ENCODE peak calls at places on chromosomes 3 and 15, in ten cellular contexts. One of them, this sample, is unnamed.

GRCh38 chr3:50390523-50391177 is 31.3 kb upstream of the TMEM115 start:
- DNase-seq in tibial artery: peak
- DNase-seq in fibroblast of the aortic adventitia: no peak
- DNase-seq in ovary: no peak
- DNase-seq in neural crest cell: no peak
- DNase-seq in pancreas: peak
- DNase-seq in bronchial epithelial cell: peak
- DNase-seq in AG09319: no peak
- DNase-seq in thoracic aorta: no peak
- DNase-seq in fibroblast of villous mesenchyme: no peak
- DNase-seq in this sample: no peak

GRCh38 chr3:153215497-153215896 is 53.5 kb downstream of the RAP2B start:
- DNase-seq in neural crest cell: no peak
- DNase-seq in thoracic aorta: no peak
- DNase-seq in fibroblast of villous mesenchyme: no peak
- DNase-seq in bronchial epithelial cell: no peak
- DNase-seq in tibial artery: no peak
- DNase-seq in ovary: no peak
- DNase-seq in pancreas: no peak
- DNase-seq in fibroblast of the aortic adventitia: no peak
- DNase-seq in AG09319: no peak
- DNase-seq in this sample: no peak

GRCh38 chr3:63450634-63451363 is 172.7 kb downstream of the SYNPR start:
- DNase-seq in ovary: no peak
- DNase-seq in pancreas: no peak
- DNase-seq in AG09319: no peak
- DNase-seq in fibroblast of the aortic adventitia: peak
- DNase-seq in neural crest cell: no peak
- DNase-seq in tibial artery: no peak
- DNase-seq in fibroblast of villous mesenchyme: no peak
- DNase-seq in bronchial epithelial cell: peak
- DNase-seq in thoracic aorta: no peak
- DNase-seq in this sample: no peak

GRCh38 chr3:114706591-114707224 is 412.9 kb downstream of the TIGIT start:
- DNase-seq in fibroblast of villous mesenchyme: peak
- DNase-seq in thoracic aorta: no peak
- DNase-seq in pancreas: peak
- DNase-seq in neural crest cell: no peak
- DNase-seq in tibial artery: no peak
- DNase-seq in AG09319: peak
- DNase-seq in bronchial epithelial cell: peak
- DNase-seq in ovary: no peak
- DNase-seq in fibroblast of the aortic adventitia: peak
- DNase-seq in this sample: no peak

GRCh38 chr3:55951371-55951770 is 464.3 kb upstream of the WNT5A start:
- DNase-seq in fibroblast of villous mesenchyme: peak
- DNase-seq in pancreas: no peak
- DNase-seq in thoracic aorta: no peak
- DNase-seq in AG09319: no peak
- DNase-seq in fibroblast of the aortic adventitia: no peak
- DNase-seq in neural crest cell: no peak
- DNase-seq in ovary: no peak
- DNase-seq in tibial artery: no peak
- DNase-seq in bronchial epithelial cell: no peak
- DNase-seq in this sample: peak

GRCh38 chr15:63971427-63971805 is 74.9 kb downstream of the DAPK2 start:
- DNase-seq in pancreas: no peak
- DNase-seq in fibroblast of the aortic adventitia: no peak
- DNase-seq in AG09319: no peak
- DNase-seq in thoracic aorta: no peak
- DNase-seq in bronchial epithelial cell: no peak
- DNase-seq in ovary: no peak
- DNase-seq in tibial artery: no peak
- DNase-seq in neural crest cell: no peak
- DNase-seq in fibroblast of villous mesenchyme: no peak
- DNase-seq in this sample: no peak

GRCh38 chr3:65539620-65540019 is 499.1 kb downstream of the MAGI1 start:
- DNase-seq in neural crest cell: no peak
- DNase-seq in fibroblast of the aortic adventitia: no peak
- DNase-seq in ovary: no peak
- DNase-seq in thoracic aorta: no peak
- DNase-seq in tibial artery: no peak
- DNase-seq in pancreas: no peak
- DNase-seq in fibroblast of villous mesenchyme: no peak
- DNase-seq in bronchial epithelial cell: no peak
- DNase-seq in AG09319: no peak
- DNase-seq in this sample: no peak

GRCh38 chr3:7381741-7382140 is 520.8 kb downstream of the GRM7 start:
- DNase-seq in AG09319: no peak
- DNase-seq in pancreas: no peak
- DNase-seq in bronchial epithelial cell: no peak
- DNase-seq in tibial artery: no peak
- DNase-seq in neural crest cell: no peak
- DNase-seq in fibroblast of the aortic adventitia: no peak
- DNase-seq in ovary: no peak
- DNase-seq in fibroblast of villous mesenchyme: no peak
- DNase-seq in thoracic aorta: no peak
- DNase-seq in this sample: no peak

GRCh38 chr3:65335587-65335986 is 647.8 kb upstream of the ADAMTS9 start:
- DNase-seq in fibroblast of villous mesenchyme: no peak
- DNase-seq in AG09319: no peak
- DNase-seq in pancreas: no peak
- DNase-seq in ovary: no peak
- DNase-seq in fibroblast of the aortic adventitia: no peak
- DNase-seq in thoracic aorta: no peak
- DNase-seq in bronchial epithelial cell: no peak
- DNase-seq in neural crest cell: no peak
- DNase-seq in tibial artery: no peak
- DNase-seq in this sample: no peak

GRCh38 chr3:39271363-39271762 is 8.5 kb downstream of the CX3CR1 start:
- DNase-seq in AG09319: no peak
- DNase-seq in fibroblast of villous mesenchyme: no peak
- DNase-seq in neural crest cell: no peak
- DNase-seq in pancreas: no peak
- DNase-seq in ovary: no peak
- DNase-seq in bronchial epithelial cell: no peak
- DNase-seq in fibroblast of the aortic adventitia: no peak
- DNase-seq in tibial artery: no peak
- DNase-seq in thoracic aorta: no peak
- DNase-seq in this sample: no peak

GRCh38 chr3:140203510-140203909 is 268.5 kb downstream of the CLSTN2 start:
- DNase-seq in AG09319: no peak
- DNase-seq in fibroblast of the aortic adventitia: no peak
- DNase-seq in neural crest cell: no peak
- DNase-seq in thoracic aorta: no peak
- DNase-seq in tibial artery: no peak
- DNase-seq in bronchial epithelial cell: no peak
- DNase-seq in pancreas: no peak
- DNase-seq in fibroblast of villous mesenchyme: no peak
- DNase-seq in ovary: no peak
- DNase-seq in this sample: no peak

GRCh38 chr3:179613807-179614206 is 9.2 kb downstream of the NDUFB5 start:
- DNase-seq in AG09319: no peak
- DNase-seq in fibroblast of the aortic adventitia: peak
- DNase-seq in thoracic aorta: no peak
- DNase-seq in ovary: no peak
- DNase-seq in neural crest cell: no peak
- DNase-seq in tibial artery: no peak
- DNase-seq in fibroblast of villous mesenchyme: peak
- DNase-seq in pancreas: no peak
- DNase-seq in bronchial epithelial cell: no peak
- DNase-seq in this sample: no peak

GRCh38 chr15:87269566-87269965 is 987.0 kb downstream of the NTRK3 start:
- DNase-seq in tibial artery: no peak
- DNase-seq in thoracic aorta: no peak
- DNase-seq in fibroblast of villous mesenchyme: no peak
- DNase-seq in fibroblast of the aortic adventitia: no peak
- DNase-seq in AG09319: no peak
- DNase-seq in pancreas: no peak
- DNase-seq in ovary: no peak
- DNase-seq in bronchial epithelial cell: peak
- DNase-seq in neural crest cell: no peak
- DNase-seq in this sample: no peak

GRCh38 chr15:75328493-75329314 is 7.2 kb upstream of the COMMD4 start:
- DNase-seq in tibial artery: no peak
- DNase-seq in fibroblast of the aortic adventitia: no peak
- DNase-seq in ovary: no peak
- DNase-seq in pancreas: no peak
- DNase-seq in fibroblast of villous mesenchyme: no peak
- DNase-seq in neural crest cell: no peak
- DNase-seq in AG09319: no peak
- DNase-seq in bronchial epithelial cell: no peak
- DNase-seq in thoracic aorta: no peak
- DNase-seq in this sample: no peak
- TF ChIP-seq CTCF in tibial artery: no peak
- TF ChIP-seq CTCF in fibroblast of the aortic adventitia: no peak
- TF ChIP-seq CTCF in ovary: no peak
- TF ChIP-seq CTCF in pancreas: no peak
- TF ChIP-seq CTCF in fibroblast of villous mesenchyme: no peak
- TF ChIP-seq CTCF in neural crest cell: no peak
- TF ChIP-seq CTCF in AG09319: no peak
- TF ChIP-seq CTCF in bronchial epithelial cell: no peak
- TF ChIP-seq CTCF in thoracic aorta: no peak
- TF ChIP-seq CTCF in this sample: no peak

GRCh38 chr15:88986949-88987589 is 73.9 kb upstream of the MFGE8 start:
- DNase-seq in fibroblast of villous mesenchyme: no peak
- DNase-seq in bronchial epithelial cell: no peak
- DNase-seq in thoracic aorta: no peak
- DNase-seq in fibroblast of the aortic adventitia: no peak
- DNase-seq in pancreas: no peak
- DNase-seq in ovary: no peak
- DNase-seq in tibial artery: no peak
- DNase-seq in neural crest cell: no peak
- DNase-seq in AG09319: no peak
- DNase-seq in this sample: no peak
- TF ChIP-seq CTCF in fibroblast of villous mesenchyme: no peak
- TF ChIP-seq CTCF in bronchial epithelial cell: no peak
- TF ChIP-seq CTCF in thoracic aorta: no peak
- TF ChIP-seq CTCF in fibroblast of the aortic adventitia: no peak
- TF ChIP-seq CTCF in pancreas: no peak
- TF ChIP-seq CTCF in ovary: no peak
- TF ChIP-seq CTCF in tibial artery: no peak
- TF ChIP-seq CTCF in neural crest cell: no peak
- TF ChIP-seq CTCF in AG09319: no peak
- TF ChIP-seq CTCF in this sample: no peak

DNA sequence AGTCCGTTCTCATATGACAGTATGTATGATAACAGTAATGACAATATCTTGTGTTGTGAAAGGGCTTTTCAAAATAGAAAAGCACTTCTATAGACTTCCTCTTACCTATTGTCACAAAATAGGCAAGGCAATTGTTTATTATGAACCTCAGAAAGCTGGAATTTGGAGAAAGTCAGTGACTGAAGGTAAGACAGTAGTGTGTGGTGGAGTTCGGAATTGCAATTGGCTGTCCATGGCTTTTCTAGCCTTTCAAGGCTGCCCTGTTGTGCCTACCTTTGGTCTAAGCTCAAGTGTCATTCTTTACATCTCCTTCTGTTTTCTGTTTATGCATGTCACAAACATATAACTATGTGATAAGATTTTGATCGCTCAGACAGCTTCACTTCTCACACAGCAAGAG is 219.3 kb upstream of the NR2E3 start:
- DNase-seq in pancreas: no peak
- DNase-seq in thoracic aorta: no peak
- DNase-seq in neural crest cell: no peak
- DNase-seq in bronchial epithelial cell: no peak
- DNase-seq in fibroblast of the aortic adventitia: no peak
- DNase-seq in ovary: no peak
- DNase-seq in AG09319: no peak
- DNase-seq in fibroblast of villous mesenchyme: no peak
- DNase-seq in tibial artery: no peak
- DNase-seq in this sample: no peak
- TF ChIP-seq CTCF in pancreas: no peak
- TF ChIP-seq CTCF in thoracic aorta: no peak
- TF ChIP-seq CTCF in neural crest cell: peak
- TF ChIP-seq CTCF in bronchial epithelial cell: no peak
- TF ChIP-seq CTCF in fibroblast of the aortic adventitia: peak
- TF ChIP-seq CTCF in ovary: no peak
- TF ChIP-seq CTCF in AG09319: no peak
- TF ChIP-seq CTCF in fibroblast of villous mesenchyme: peak
- TF ChIP-seq CTCF in tibial artery: no peak
- TF ChIP-seq CTCF in this sample: no peak

GRCh38 chr3:23685484-23686258 is 120.1 kb upstream of the UBE2E1 start:
- DNase-seq in pancreas: peak
- DNase-seq in thoracic aorta: peak
- DNase-seq in fibroblast of the aortic adventitia: peak
- DNase-seq in fibroblast of villous mesenchyme: peak
- DNase-seq in AG09319: peak
- DNase-seq in ovary: peak
- DNase-seq in neural crest cell: no peak
- DNase-seq in bronchial epithelial cell: peak
- DNase-seq in tibial artery: peak
- DNase-seq in this sample: no peak
- TF ChIP-seq CTCF in pancreas: no peak
- TF ChIP-seq CTCF in thoracic aorta: no peak
- TF ChIP-seq CTCF in fibroblast of the aortic adventitia: no peak
- TF ChIP-seq CTCF in fibroblast of villous mesenchyme: no peak
- TF ChIP-seq CTCF in AG09319: no peak
- TF ChIP-seq CTCF in ovary: no peak
- TF ChIP-seq CTCF in neural crest cell: no peak
- TF ChIP-seq CTCF in bronchial epithelial cell: no peak
- TF ChIP-seq CTCF in tibial artery: no peak
- TF ChIP-seq CTCF in this sample: no peak

DNA sequence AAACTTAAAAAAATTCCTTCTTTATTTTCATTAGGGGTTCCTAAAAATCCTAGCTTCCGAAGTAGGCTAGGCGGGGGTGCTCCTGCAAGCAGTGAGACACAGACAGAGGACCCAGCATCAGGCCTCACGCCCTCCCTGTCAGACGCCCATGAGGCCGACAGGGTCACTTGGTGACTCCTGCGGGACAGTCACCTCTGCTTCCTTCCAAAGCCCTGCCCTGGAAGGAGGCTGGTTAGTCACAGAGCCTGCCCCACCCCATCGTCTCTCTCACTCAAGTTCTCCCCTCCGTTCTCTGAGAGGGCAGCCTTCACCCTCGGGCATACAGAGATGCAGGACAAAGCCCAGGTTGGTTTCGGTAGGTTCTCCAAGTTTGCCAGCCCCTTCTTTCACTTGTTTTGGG is 38.6 kb downstream of the EHD4 start:
- DNase-seq in pancreas: no peak
- DNase-seq in AG09319: no peak
- DNase-seq in ovary: no peak
- DNase-seq in fibroblast of the aortic adventitia: no peak
- DNase-seq in neural crest cell: no peak
- DNase-seq in tibial artery: no peak
- DNase-seq in thoracic aorta: no peak
- DNase-seq in fibroblast of villous mesenchyme: no peak
- DNase-seq in bronchial epithelial cell: peak
- DNase-seq in this sample: no peak
- TF ChIP-seq CTCF in pancreas: no peak
- TF ChIP-seq CTCF in AG09319: no peak
- TF ChIP-seq CTCF in ovary: no peak
- TF ChIP-seq CTCF in fibroblast of the aortic adventitia: no peak
- TF ChIP-seq CTCF in neural crest cell: no peak
- TF ChIP-seq CTCF in tibial artery: no peak
- TF ChIP-seq CTCF in thoracic aorta: no peak
- TF ChIP-seq CTCF in fibroblast of villous mesenchyme: no peak
- TF ChIP-seq CTCF in bronchial epithelial cell: no peak
- TF ChIP-seq CTCF in this sample: no peak

DNA sequence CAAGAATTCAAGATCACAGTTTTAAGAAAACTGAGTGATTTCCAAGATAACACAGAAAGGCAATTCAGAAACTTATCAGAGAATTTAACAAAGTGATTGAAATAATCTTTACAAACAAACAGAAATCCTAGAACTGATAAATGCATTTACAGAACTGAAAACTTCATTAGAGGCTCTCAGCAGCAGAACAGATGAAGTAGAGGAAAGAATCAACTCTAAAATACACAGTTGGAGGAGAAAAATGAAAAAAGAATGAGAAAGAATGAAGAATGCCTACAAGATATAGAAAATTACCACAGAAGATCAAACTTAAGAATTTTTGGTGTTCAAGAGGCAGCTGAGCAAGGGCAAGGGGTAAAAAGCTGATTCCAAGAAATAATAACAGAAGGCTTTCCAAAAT is 168.8 kb downstream of the POLR2M start:
- DNase-seq in tibial artery: no peak
- DNase-seq in thoracic aorta: no peak
- DNase-seq in pancreas: no peak
- DNase-seq in fibroblast of the aortic adventitia: no peak
- DNase-seq in AG09319: no peak
- DNase-seq in neural crest cell: no peak
- DNase-seq in ovary: no peak
- DNase-seq in fibroblast of villous mesenchyme: no peak
- DNase-seq in bronchial epithelial cell: no peak
- DNase-seq in this sample: no peak
- TF ChIP-seq CTCF in tibial artery: no peak
- TF ChIP-seq CTCF in thoracic aorta: no peak
- TF ChIP-seq CTCF in pancreas: no peak
- TF ChIP-seq CTCF in fibroblast of the aortic adventitia: no peak
- TF ChIP-seq CTCF in AG09319: no peak
- TF ChIP-seq CTCF in neural crest cell: no peak
- TF ChIP-seq CTCF in ovary: no peak
- TF ChIP-seq CTCF in fibroblast of villous mesenchyme: no peak
- TF ChIP-seq CTCF in bronchial epithelial cell: no peak
- TF ChIP-seq CTCF in this sample: no peak

This sample was measured in nephron progenitor cell.